ENCODE peak calls at places on chromosomes 3 and 15, in four cellular contexts. B is heart left ventricle, J is HCT116, W is ovary. Q is an unnamed sample.

GRCh38 chr15:48090666-48091065 is 30.1 kb upstream of the SLC24A5 start:
- DNase-seq in B (no peak), J (no peak), W (no peak), Q (no peak)

GRCh38 chr15:82543155-82543554 is 2.9 kb upstream of the RPS17 start:
- DNase-seq in B (no peak), J (no peak), W (peak; percentile 47), Q (peak; percentile 84)

GRCh38 chr15:81189583-81190283 is 6.9 kb upstream of the IL16 start:
- DNase-seq in B (peak; percentile 73), J (no peak), W (no peak), Q (no peak)

GRCh38 chr15:80343610-80344009 is 60.6 kb upstream of the ARNT2 start:
- DNase-seq in B (peak; percentile 82), J (no peak), W (peak; percentile 87), Q (no peak)

GRCh38 chr3:143283432-143284128 is 164.0 kb downstream of the CHST2 start:
- DNase-seq in B (no peak), J (peak; percentile 21), W (no peak), Q (no peak)

GRCh38 chr3:53994986-53995385 is 103.3 kb upstream of the SELENOK start:
- DNase-seq in B (no peak), J (no peak), W (no peak), Q (no peak)

GRCh38 chr3:42148982-42149432 is 57.9 kb downstream of the TRAK1 start:
- DNase-seq in B (peak; percentile 72), J (no peak), W (peak; percentile 72), Q (peak; percentile 7)

GRCh38 chr3:191269289-191270085 is 59.7 kb upstream of the CCDC50 start:
- DNase-seq in B (no peak), J (no peak), W (no peak), Q (no peak)

GRCh38 chr3:123773681-123774431 is 110.3 kb downstream of the MYLK start:
- DNase-seq in B (no peak), J (no peak), W (no peak), Q (no peak)

GRCh38 chr15:57671636-57672035 is 34.9 kb upstream of the POLR2M start:
- DNase-seq in B (no peak), J (no peak), W (no peak), Q (no peak)

GRCh38 chr3:133505813-133506212 is 67.7 kb upstream of the CDV3 start:
- DNase-seq in B (no peak), J (no peak), W (no peak), Q (no peak)

GRCh38 chr3:67083277-67083676 is 85.2 kb downstream of the KBTBD8 start:
- DNase-seq in B (no peak), J (no peak), W (no peak), Q (peak; percentile 27)

GRCh38 chr15:89361451-89362202 is 27.0 kb upstream of the POLG start:
- DNase-seq in B (peak; percentile 82), J (no peak), W (peak; percentile 70), Q (peak; percentile 82)

GRCh38 chr15:100922192-100923040 is 3.3 kb downstream of the LRRK1 start:
- DNase-seq in B (no peak), J (no peak), W (no peak), Q (no peak)

GRCh38 chr3:122097141-122097540 is 42.0 kb downstream of the CD86 start:
- DNase-seq in B (no peak), J (no peak), W (no peak), Q (no peak)

GRCh38 chr15:91409430-91409829 is 309.4 kb downstream of the SV2B start:
- DNase-seq in B (no peak), J (no peak), W (no peak), Q (no peak)

GRCh38 chr3:193974147-193974546 is 161.8 kb upstream of the HES1 start:
- DNase-seq in B (no peak), J (no peak), W (no peak), Q (no peak)

GRCh38 chr3:155495387-155495786 is 201.9 kb upstream of the STRIT1 start:
- DNase-seq in B (no peak), J (no peak), W (no peak), Q (no peak)

GRCh38 chr3:125062904-125063618 is 7.3 kb upstream of the HEG1 start:
- DNase-seq in B (no peak), J (no peak), W (no peak), Q (no peak)

DNA sequence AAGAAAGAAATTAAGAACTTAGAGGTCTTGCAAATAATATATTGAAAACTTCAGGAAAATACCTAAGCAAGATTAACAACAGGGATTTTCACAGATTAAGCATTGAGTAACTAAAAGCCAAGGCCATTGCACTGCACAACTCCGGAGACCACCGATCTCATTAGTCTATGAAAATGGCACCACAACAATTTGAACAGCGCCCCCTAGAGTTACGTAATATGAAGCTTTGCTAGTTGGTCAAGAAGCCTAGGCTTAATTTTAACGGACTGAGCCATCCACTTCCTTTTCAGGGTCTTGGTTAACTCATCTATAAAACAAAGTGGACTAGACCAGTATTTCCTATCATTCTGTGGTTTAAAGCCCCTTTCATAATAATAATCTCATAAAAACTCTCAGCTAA is 24.8 kb downstream of the TMEM212 start:
- DNase-seq in B (no peak), J (peak; percentile 10), W (no peak), Q (peak; percentile 89)
- TF ChIP-seq CTCF in B (peak; percentile 48), J (no peak), W (no peak), Q (peak; percentile 30)

DNA sequence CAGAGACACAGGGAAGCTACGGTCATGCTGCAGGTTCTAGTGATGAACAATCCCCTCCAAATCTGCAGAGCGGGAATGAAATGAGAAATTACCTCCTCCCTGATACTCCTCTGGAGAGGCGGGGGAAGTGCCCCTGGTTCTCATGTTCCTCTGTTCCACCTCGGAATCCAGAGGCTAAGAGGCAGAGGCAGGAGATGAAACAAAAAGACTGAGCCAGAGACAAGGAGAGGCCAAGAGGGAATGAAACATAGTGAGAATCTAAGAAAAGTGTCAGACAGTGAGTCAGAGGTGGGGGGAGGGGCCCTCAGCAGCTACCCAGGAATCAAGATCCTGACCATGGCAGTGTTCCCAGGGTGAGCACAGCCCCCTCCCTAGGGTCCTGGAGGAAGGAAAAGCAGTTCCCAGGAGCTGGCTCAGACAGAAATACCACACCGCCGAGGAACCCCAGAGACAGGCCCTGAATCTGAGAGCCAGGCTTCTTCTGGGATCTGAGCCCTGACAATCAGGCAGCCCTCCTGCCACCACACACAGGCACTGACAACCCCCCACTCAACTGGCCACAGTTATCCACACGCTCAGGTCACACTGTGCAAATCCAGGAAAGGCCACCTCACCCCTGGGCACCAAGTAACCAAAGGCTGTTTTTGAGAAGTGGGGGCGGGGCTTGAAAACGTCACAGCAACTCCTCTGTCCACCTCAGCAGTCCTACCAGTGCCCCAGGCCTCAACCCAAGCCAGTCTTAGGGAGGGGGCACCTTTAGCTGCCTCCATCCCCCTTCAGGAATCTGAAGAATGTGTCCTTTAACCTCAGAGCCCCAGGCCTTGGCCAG is 2.4 kb downstream of the CSRNP1 start:
- DNase-seq in B (peak; percentile 87), J (no peak), W (peak; percentile 96), Q (peak; percentile 53)
- TF ChIP-seq POLR2A in B (peak; percentile 51), J (no peak), W (peak; percentile 40), Q (no peak)

DNA sequence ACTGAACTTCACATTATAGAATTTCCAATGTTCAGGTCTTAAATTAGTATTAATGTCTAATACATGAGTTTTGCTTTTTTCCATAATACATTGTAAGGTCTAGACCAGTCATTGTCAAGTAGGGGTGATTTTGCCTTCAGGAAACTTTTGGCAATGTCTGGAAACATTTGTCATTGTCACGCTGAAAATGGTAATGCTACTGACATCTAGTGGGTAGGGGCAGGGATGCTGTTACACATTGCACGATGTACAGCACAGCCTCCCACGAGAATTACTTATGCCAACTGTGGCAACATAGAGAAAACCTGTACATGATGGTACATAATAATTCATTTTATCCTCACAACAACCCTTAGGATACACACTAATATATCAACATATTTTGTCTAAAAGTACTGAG is 384.1 kb downstream of the CADM2 start:
- DNase-seq in B (no peak), J (no peak), W (no peak), Q (peak; percentile 42)
- TF ChIP-seq CTCF in B (no peak), J (no peak), W (no peak), Q (peak; percentile 53)

DNA sequence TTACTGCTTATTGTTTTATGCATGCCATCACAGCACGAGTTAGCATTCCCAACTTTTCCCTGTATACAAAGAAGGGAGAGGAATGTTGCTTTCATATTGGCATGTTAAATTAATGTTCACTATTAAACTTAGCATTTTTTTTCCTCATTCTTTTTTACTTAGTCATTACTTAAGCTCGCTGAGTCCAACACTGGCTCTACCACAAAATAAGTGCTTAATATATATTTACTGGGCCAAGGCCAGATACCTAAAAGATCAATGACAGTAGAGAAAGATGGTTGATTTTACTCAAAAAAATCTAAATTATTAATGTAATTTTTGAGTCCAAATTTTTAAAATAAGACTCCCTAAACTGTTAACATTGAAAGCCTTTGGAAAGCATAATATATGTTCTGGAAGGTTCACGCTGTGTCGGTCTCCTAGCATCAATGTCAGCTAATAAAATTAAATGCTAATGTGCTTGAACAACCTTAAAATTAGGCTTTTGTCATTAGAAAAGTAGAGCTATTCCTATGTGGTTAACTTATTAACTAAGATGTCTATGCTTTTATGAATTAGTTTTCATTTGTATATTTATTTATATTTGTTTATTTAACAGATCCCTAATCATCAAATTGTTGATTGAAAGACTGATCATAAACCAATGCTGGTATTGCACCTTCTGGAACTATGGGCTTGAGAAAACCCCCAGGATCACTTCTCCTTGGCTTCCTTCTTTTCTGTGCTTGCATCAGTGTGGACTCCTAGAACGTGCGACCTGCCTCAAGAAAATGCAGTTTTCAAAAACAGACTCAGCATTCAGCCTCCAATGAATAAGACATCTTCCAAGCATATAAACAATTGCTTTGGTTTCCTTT is 14.1 kb downstream of the THBS1 start:
- DNase-seq in B (no peak), J (no peak), W (no peak), Q (no peak)
- TF ChIP-seq POLR2A in B (no peak), J (no peak), W (no peak), Q (no peak)

GRCh38 chr3:109363634-109364033 is 26.3 kb upstream of the DPPA4 start:
- DNase-seq in B (no peak), J (no peak), W (no peak), Q (no peak)

GRCh38 chr3:109372639-109373038 is 35.3 kb upstream of the DPPA4 start:
- DNase-seq in B (no peak), J (no peak), W (no peak), Q (no peak)

GRCh38 chr3:109364088-109364487 is 26.7 kb upstream of the DPPA4 start:
- DNase-seq in B (no peak), J (no peak), W (no peak), Q (no peak)

GRCh38 chr3:109373933-109374332 is 36.6 kb upstream of the DPPA4 start:
- DNase-seq in B (no peak), J (no peak), W (no peak), Q (no peak)

GRCh38 chr3:109369510-109369909 is 32.2 kb upstream of the DPPA4 start:
- DNase-seq in B (no peak), J (peak; percentile 6), W (no peak), Q (peak; percentile 3)
- TF ChIP-seq CTCF in B (no peak), J (no peak), W (no peak), Q (peak; percentile 15)

GRCh38 chr3:9749663-9750555 is at the start of gene OGG1:
- DNase-seq in B (peak; percentile 98), J (peak; percentile 96), W (peak; percentile 99), Q (peak; percentile 99)
- TF ChIP-seq POLR2A in B (peak; percentile 72), J (peak; percentile 45), W (peak; percentile 16), Q (peak; percentile 47)

Q was measured in NB4.